ENCODE peak calls at places on chromosome 14, in seven cellular contexts. One of them, this sample, is unnamed.

GRCh38 chr14:104284107-104284592 is 145.8 kb downstream of the KIF26A start:
- DNase-seq in K562: no peak
- DNase-seq in SK-N-SH: peak
- DNase-seq in HepG2: no peak
- DNase-seq in H1: no peak
- DNase-seq in HCT116: no peak
- DNase-seq in GM12878: no peak
- DNase-seq in this sample: no peak

GRCh38 chr14:91261115-91261514 is 16.6 kb upstream of the GPR68 start:
- DNase-seq in K562: no peak
- DNase-seq in SK-N-SH: no peak
- DNase-seq in HepG2: no peak
- DNase-seq in H1: no peak
- DNase-seq in HCT116: no peak
- DNase-seq in GM12878: no peak
- DNase-seq in this sample: no peak

GRCh38 chr14:53692451-53693330 is 263.9 kb downstream of the BMP4 start:
- DNase-seq in K562: no peak
- DNase-seq in SK-N-SH: no peak
- DNase-seq in HepG2: no peak
- DNase-seq in H1: no peak
- DNase-seq in HCT116: no peak
- DNase-seq in GM12878: no peak
- DNase-seq in this sample: no peak

GRCh38 chr14:92121207-92121669 is 268 bp downstream of the NDUFB1 start:
- DNase-seq in K562: peak
- DNase-seq in SK-N-SH: no peak
- DNase-seq in HepG2: peak
- DNase-seq in H1: no peak
- DNase-seq in HCT116: no peak
- DNase-seq in GM12878: no peak
- DNase-seq in this sample: peak

GRCh38 chr14:31084385-31084784 is 58.2 kb upstream of the STRN3 start:
- DNase-seq in K562: peak
- DNase-seq in SK-N-SH: no peak
- DNase-seq in HepG2: peak
- DNase-seq in H1: no peak
- DNase-seq in HCT116: no peak
- DNase-seq in GM12878: no peak
- DNase-seq in this sample: no peak

GRCh38 chr14:94886931-94887330 is 117.0 kb upstream of the GSC start:
- DNase-seq in K562: no peak
- DNase-seq in SK-N-SH: no peak
- DNase-seq in HepG2: no peak
- DNase-seq in H1: no peak
- DNase-seq in HCT116: no peak
- DNase-seq in GM12878: no peak
- DNase-seq in this sample: no peak

GRCh38 chr14:91352101-91352500 is 65.5 kb downstream of the CCDC88C start:
- DNase-seq in K562: no peak
- DNase-seq in SK-N-SH: no peak
- DNase-seq in HepG2: no peak
- DNase-seq in H1: no peak
- DNase-seq in HCT116: no peak
- DNase-seq in GM12878: no peak
- DNase-seq in this sample: no peak

GRCh38 chr14:23430733-23431105 is 4.7 kb downstream of the MYH7 start:
- DNase-seq in K562: no peak
- DNase-seq in SK-N-SH: peak
- DNase-seq in HepG2: no peak
- DNase-seq in H1: no peak
- DNase-seq in HCT116: no peak
- DNase-seq in GM12878: no peak
- DNase-seq in this sample: no peak

GRCh38 chr14:96637521-96637920 is 135.3 kb downstream of the PAPOLA start:
- DNase-seq in K562: no peak
- DNase-seq in SK-N-SH: peak
- DNase-seq in HepG2: no peak
- DNase-seq in H1: no peak
- DNase-seq in HCT116: no peak
- DNase-seq in GM12878: no peak
- DNase-seq in this sample: no peak

GRCh38 chr14:96287856-96288255 is 31.8 kb downstream of the BDKRB1 start:
- DNase-seq in K562: no peak
- DNase-seq in SK-N-SH: no peak
- DNase-seq in HepG2: no peak
- DNase-seq in H1: no peak
- DNase-seq in HCT116: no peak
- DNase-seq in GM12878: no peak
- DNase-seq in this sample: no peak

GRCh38 chr14:70188292-70188607 is 501 bp downstream of the SLC8A3 start:
- DNase-seq in K562: no peak
- DNase-seq in SK-N-SH: peak
- DNase-seq in HepG2: no peak
- DNase-seq in H1: peak
- DNase-seq in HCT116: no peak
- DNase-seq in GM12878: no peak
- DNase-seq in this sample: no peak

GRCh38 chr14:32368107-32368506 is 39.0 kb downstream of the AKAP6 start:
- DNase-seq in K562: no peak
- DNase-seq in SK-N-SH: no peak
- DNase-seq in HepG2: no peak
- DNase-seq in H1: no peak
- DNase-seq in HCT116: no peak
- DNase-seq in GM12878: no peak
- DNase-seq in this sample: no peak

GRCh38 chr14:76710093-76711010 is 50.9 kb upstream of the VASH1 start:
- DNase-seq in K562: peak
- DNase-seq in SK-N-SH: peak
- DNase-seq in HepG2: peak
- DNase-seq in H1: peak
- DNase-seq in HCT116: peak
- DNase-seq in GM12878: no peak
- DNase-seq in this sample: peak

GRCh38 chr14:58826845-58827686 is 189.3 kb downstream of the DACT1 start:
- DNase-seq in K562: peak
- DNase-seq in SK-N-SH: no peak
- DNase-seq in HepG2: no peak
- DNase-seq in H1: no peak
- DNase-seq in HCT116: no peak
- DNase-seq in GM12878: no peak
- DNase-seq in this sample: peak

GRCh38 chr14:28751467-28752058 is 15.0 kb upstream of the FOXG1 start:
- DNase-seq in K562: no peak
- DNase-seq in SK-N-SH: peak
- DNase-seq in HepG2: peak
- DNase-seq in H1: peak
- DNase-seq in HCT116: peak
- DNase-seq in GM12878: peak
- DNase-seq in this sample: peak

GRCh38 chr14:72521968-72522741 is 371.7 kb downstream of the DPF3 start:
- DNase-seq in K562: no peak
- DNase-seq in SK-N-SH: no peak
- DNase-seq in HepG2: no peak
- DNase-seq in H1: no peak
- DNase-seq in HCT116: no peak
- DNase-seq in GM12878: no peak
- DNase-seq in this sample: no peak

GRCh38 chr14:52885230-52885629 is 65.6 kb downstream of the FERMT2 start:
- DNase-seq in K562: no peak
- DNase-seq in SK-N-SH: no peak
- DNase-seq in HepG2: no peak
- DNase-seq in H1: no peak
- DNase-seq in HCT116: no peak
- DNase-seq in GM12878: no peak
- DNase-seq in this sample: no peak

GRCh38 chr14:96064866-96065265 is 25.7 kb downstream of the C14orf132 start:
- DNase-seq in K562: no peak
- DNase-seq in SK-N-SH: no peak
- DNase-seq in HepG2: no peak
- DNase-seq in H1: no peak
- DNase-seq in HCT116: no peak
- DNase-seq in GM12878: no peak
- DNase-seq in this sample: no peak

GRCh38 chr14:56855891-56856461 is 45.7 kb upstream of the OTX2 start:
- DNase-seq in K562: no peak
- DNase-seq in SK-N-SH: no peak
- DNase-seq in HepG2: peak
- DNase-seq in H1: peak
- DNase-seq in HCT116: no peak
- DNase-seq in GM12878: no peak
- DNase-seq in this sample: no peak

GRCh38 chr14:93132472-93133065 is 16.8 kb upstream of the ITPK1 start:
- DNase-seq in K562: no peak
- DNase-seq in SK-N-SH: peak
- DNase-seq in HepG2: peak
- DNase-seq in H1: no peak
- DNase-seq in HCT116: no peak
- DNase-seq in GM12878: no peak
- DNase-seq in this sample: peak

GRCh38 chr14:59282366-59282765 is 93.9 kb downstream of the DAAM1 start:
- DNase-seq in K562: no peak
- DNase-seq in SK-N-SH: no peak
- DNase-seq in HepG2: no peak
- DNase-seq in H1: no peak
- DNase-seq in HCT116: no peak
- DNase-seq in GM12878: no peak
- DNase-seq in this sample: no peak

GRCh38 chr14:51004352-51004800 is 60.1 kb upstream of the PYGL start:
- DNase-seq in K562: no peak
- DNase-seq in SK-N-SH: no peak
- DNase-seq in HepG2: no peak
- DNase-seq in H1: no peak
- DNase-seq in HCT116: no peak
- DNase-seq in GM12878: no peak
- DNase-seq in this sample: peak

GRCh38 chr14:36618641-36619040 is 36.2 kb upstream of the NKX2-8 start:
- DNase-seq in K562: no peak
- DNase-seq in SK-N-SH: no peak
- DNase-seq in HepG2: no peak
- DNase-seq in H1: no peak
- DNase-seq in HCT116: no peak
- DNase-seq in GM12878: no peak
- DNase-seq in this sample: no peak

GRCh38 chr14:58823309-58823708 is 185.5 kb downstream of the DACT1 start:
- DNase-seq in K562: no peak
- DNase-seq in SK-N-SH: no peak
- DNase-seq in HepG2: no peak
- DNase-seq in H1: no peak
- DNase-seq in HCT116: no peak
- DNase-seq in GM12878: no peak
- DNase-seq in this sample: no peak

GRCh38 chr14:36655571-36655962 is 6.1 kb upstream of the PAX9 start:
- DNase-seq in K562: no peak
- DNase-seq in SK-N-SH: no peak
- DNase-seq in HepG2: no peak
- DNase-seq in H1: no peak
- DNase-seq in HCT116: no peak
- DNase-seq in GM12878: no peak
- DNase-seq in this sample: no peak

GRCh38 chr14:68466491-68466977 is 326.3 kb downstream of the ZFP36L1 start:
- DNase-seq in K562: no peak
- DNase-seq in SK-N-SH: no peak
- DNase-seq in HepG2: peak
- DNase-seq in H1: no peak
- DNase-seq in HCT116: peak
- DNase-seq in GM12878: no peak
- DNase-seq in this sample: peak

GRCh38 chr14:45651906-45652305 is 398.9 kb upstream of the MIS18BP1 start:
- DNase-seq in K562: no peak
- DNase-seq in SK-N-SH: no peak
- DNase-seq in HepG2: no peak
- DNase-seq in H1: no peak
- DNase-seq in HCT116: no peak
- DNase-seq in GM12878: no peak
- DNase-seq in this sample: peak
- TF ChIP-seq JUND in K562: no peak
- TF ChIP-seq JUND in SK-N-SH: no peak
- TF ChIP-seq JUND in HepG2: no peak
- TF ChIP-seq JUND in H1: no peak
- TF ChIP-seq JUND in HCT116: no peak
- TF ChIP-seq JUND in GM12878: no peak
- TF ChIP-seq JUND in this sample: peak

DNA sequence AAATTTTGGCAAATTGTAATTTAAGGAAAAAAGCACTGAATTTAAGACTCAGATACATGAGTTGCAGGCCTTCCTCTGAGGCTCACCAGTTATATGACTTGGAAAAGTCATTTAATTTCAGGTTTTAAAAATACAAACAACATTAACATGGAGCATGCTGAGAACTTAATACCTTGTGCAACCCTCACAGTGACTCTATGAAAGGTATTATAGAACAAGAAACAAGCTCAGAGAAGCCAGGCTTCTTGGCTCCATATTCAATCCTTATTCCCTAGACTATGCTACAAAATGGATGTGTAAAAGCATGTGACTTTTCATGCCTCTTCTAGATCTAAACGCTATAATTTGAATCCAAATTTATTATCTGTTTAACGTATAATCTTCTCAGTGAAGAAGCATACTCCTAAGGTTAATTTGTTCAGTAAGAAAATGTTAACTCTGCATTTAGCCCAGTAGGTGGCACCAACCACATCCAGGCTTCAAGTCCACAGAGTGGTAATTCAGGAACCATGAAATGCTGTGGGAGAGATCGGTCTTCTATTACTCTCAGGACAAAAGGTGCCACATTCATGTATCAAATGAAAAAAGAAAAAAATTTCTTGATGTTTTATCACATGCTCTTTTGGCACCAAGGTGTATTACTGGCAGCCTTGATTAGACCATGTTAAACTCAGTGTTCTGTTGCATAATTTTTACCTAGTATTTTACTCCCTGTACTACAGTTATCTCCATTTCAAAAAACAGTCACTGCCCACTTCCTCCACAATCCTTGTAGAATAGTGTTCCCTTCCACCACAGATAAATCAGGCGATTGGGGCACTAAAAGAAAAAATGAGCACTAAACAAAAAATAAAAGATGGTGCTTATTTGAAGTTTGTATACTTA is 9.3 kb downstream of the CCDC196 start:
- DNase-seq in K562: peak
- DNase-seq in SK-N-SH: peak
- DNase-seq in HepG2: peak
- DNase-seq in H1: no peak
- DNase-seq in HCT116: peak
- DNase-seq in GM12878: peak
- DNase-seq in this sample: peak
- TF ChIP-seq JUND in K562: no peak
- TF ChIP-seq JUND in SK-N-SH: no peak
- TF ChIP-seq JUND in HepG2: no peak
- TF ChIP-seq JUND in H1: no peak
- TF ChIP-seq JUND in HCT116: peak
- TF ChIP-seq JUND in GM12878: no peak
- TF ChIP-seq JUND in this sample: no peak

GRCh38 chr14:89869606-89870005 is 84.9 kb downstream of the EFCAB11 start:
- DNase-seq in K562: no peak
- DNase-seq in SK-N-SH: no peak
- DNase-seq in HepG2: no peak
- DNase-seq in H1: peak
- DNase-seq in HCT116: no peak
- DNase-seq in GM12878: no peak
- DNase-seq in this sample: no peak
- TF ChIP-seq JUND in K562: no peak
- TF ChIP-seq JUND in SK-N-SH: no peak
- TF ChIP-seq JUND in HepG2: no peak
- TF ChIP-seq JUND in H1: no peak
- TF ChIP-seq JUND in HCT116: no peak
- TF ChIP-seq JUND in GM12878: no peak
- TF ChIP-seq JUND in this sample: no peak

GRCh38 chr14:102055181-102055901 is 31.5 kb downstream of the HSP90AA1 start:
- DNase-seq in K562: no peak
- DNase-seq in SK-N-SH: no peak
- DNase-seq in HepG2: peak
- DNase-seq in H1: peak
- DNase-seq in HCT116: no peak
- DNase-seq in GM12878: no peak
- DNase-seq in this sample: no peak
- TF ChIP-seq JUND in K562: no peak
- TF ChIP-seq JUND in SK-N-SH: no peak
- TF ChIP-seq JUND in HepG2: no peak
- TF ChIP-seq JUND in H1: no peak
- TF ChIP-seq JUND in HCT116: no peak
- TF ChIP-seq JUND in GM12878: no peak
- TF ChIP-seq JUND in this sample: no peak

This sample was measured in T47D.